ENCODE peak calls at places on chromosomes 12 and 14, in seven cellular contexts. V is pancreas, Z is prostate gland, B is GM23338, Y is gastrocnemius medialis, K is PC-9, W is right lobe of liver. I is an unnamed sample.

GRCh38 chr12:17571047-17571446 is 518.9 kb downstream of the RERGL start:
- DNase-seq in V (no peak), Z (no peak), W (no peak), B (no peak), K (no peak), Y (no peak), I (no peak)

GRCh38 chr12:105961821-105962671 is 176.7 kb downstream of the NUAK1 start:
- DNase-seq in B (no peak), Y (no peak), V (no peak), Z (no peak), K (no peak), W (no peak), I (no peak)

GRCh38 chr14:58637040-58637390 is 747 bp upstream of the DACT1 start:
- DNase-seq in Z (peak; percentile 39), W (no peak), B (no peak), Y (no peak), K (no peak), V (no peak), I (no peak)

GRCh38 chr14:63727231-63727735 is 582 bp downstream of the SGPP1 start:
- DNase-seq in K (no peak), V (peak; percentile 50), B (peak; percentile 57), W (peak; percentile 60), Z (peak; percentile 32), Y (peak; percentile 14), I (no peak)

GRCh38 chr14:89489796-89490506 is 72.9 kb upstream of the FOXN3 start:
- DNase-seq in W (no peak), Y (no peak), B (no peak), Z (no peak), K (no peak), V (no peak), I (no peak)

GRCh38 chr14:94386085-94387031 is 2.0 kb downstream of the SERPINA1 start:
- DNase-seq in Y (no peak), B (no peak), Z (no peak), K (no peak), V (no peak), W (peak; percentile 31), I (no peak)

GRCh38 chr12:57741413-57741789 is 2.9 kb upstream of the AGAP2 start:
- DNase-seq in K (no peak), B (no peak), Z (no peak), V (no peak), W (no peak), Y (no peak), I (no peak)

GRCh38 chr12:47408171-47408871 is 297.5 kb downstream of the RPAP3 start:
- DNase-seq in B (peak; percentile 71), K (peak; percentile 72), Y (no peak), V (no peak), Z (no peak), W (no peak), I (no peak)

GRCh38 chr14:88617479-88617878 is 54.6 kb downstream of the ZC3H14 start:
- DNase-seq in Y (no peak), W (no peak), B (no peak), K (no peak), V (no peak), Z (no peak), I (no peak)

DNA sequence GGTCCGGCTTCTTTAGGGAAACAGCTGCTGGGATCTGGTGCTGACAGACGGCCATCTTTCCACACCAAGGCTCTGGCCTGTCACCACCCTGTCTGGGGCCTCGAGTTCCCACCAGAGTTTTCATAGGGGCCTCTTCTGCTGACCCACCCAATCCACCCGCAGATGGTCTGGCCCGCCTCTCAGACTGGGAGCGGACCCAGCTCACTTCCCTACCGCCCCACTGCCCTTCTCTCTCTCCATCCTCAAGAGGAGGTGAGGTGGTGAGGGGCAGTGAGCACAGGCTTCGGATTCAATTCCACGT is 12.2 kb upstream of the RPS6KL1 start:
- DNase-seq in Z (no peak), W (no peak), K (no peak), V (no peak), B (no peak), Y (no peak), I (no peak)
- H3K4me1 ChIP-seq in Z (no peaks in the 10 kb centered on the region), W (no peaks in the 10 kb centered on the region), K (peaks cover 9% of the 10 kb centered on the region), V (no peaks in the 10 kb centered on the region), B (no peaks in the 10 kb centered on the region), Y (peaks cover 50% of the 10 kb centered on the region), I (peaks cover 35% of the 10 kb centered on the region)

DNA sequence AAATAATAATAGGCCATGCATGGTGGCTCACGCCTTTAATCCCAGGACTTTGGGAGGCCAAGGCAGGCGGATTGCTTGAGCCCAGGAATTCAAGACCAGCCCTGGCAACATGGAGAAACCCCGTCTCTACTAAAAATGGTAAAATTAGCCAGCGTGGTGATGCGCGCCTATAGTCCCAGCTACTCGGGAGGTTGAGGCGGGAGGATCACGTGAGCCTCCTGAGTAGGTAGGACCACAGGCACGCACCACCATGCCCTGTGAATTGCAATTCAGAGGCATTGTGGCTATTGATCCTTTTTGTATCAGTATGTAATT is 2.3 kb downstream of the ARHGDIB start:
- DNase-seq in W (no peak), B (no peak), Y (no peak), Z (no peak), K (no peak), V (no peak), I (no peak)
- H3K4me3 ChIP-seq in W (no peak overlapping the region), B (no peak overlapping the region), Y (peak overlapping the region; percentile 51), Z (no peak overlapping the region), K (peak overlapping the region; percentile 54), V (no peak overlapping the region), I (peak overlapping the region; percentile 44)

GRCh38 chr14:69047255-69047654 is 68.2 kb upstream of the ACTN1 start:
- DNase-seq in K (no peak), B (no peak), Y (no peak), W (no peak), V (no peak), Z (no peak), I (no peak)

GRCh38 chr14:69049675-69050074 is 70.6 kb upstream of the ACTN1 start:
- DNase-seq in K (peak; percentile 89), Y (no peak), Z (no peak), W (no peak), B (no peak), V (no peak), I (no peak)

GRCh38 chr14:69050235-69051184 is 71.4 kb upstream of the ACTN1 start:
- DNase-seq in Y (no peak), W (no peak), Z (no peak), K (peak; percentile 63), V (no peak), B (peak; percentile 41), I (no peak)

GRCh38 chr14:69046468-69046867 is 67.4 kb upstream of the ACTN1 start:
- DNase-seq in W (peak; percentile 39), Y (no peak), V (no peak), B (no peak), Z (no peak), K (no peak), I (no peak)

GRCh38 chr14:69048456-69048855 is 69.4 kb upstream of the ACTN1 start:
- DNase-seq in V (peak; percentile 45), B (no peak), Y (no peak), W (peak; percentile 67), Z (no peak), K (peak; percentile 35), I (no peak)
- H3K4me1 ChIP-seq in V (peaks cover 17% of the 10 kb centered on the region), B (peaks cover 38% of the 10 kb centered on the region), Y (peaks cover 73% of the 10 kb centered on the region), W (peaks cover 53% of the 10 kb centered on the region), Z (no peaks in the 10 kb centered on the region), K (peaks cover 48% of the 10 kb centered on the region), I (peaks cover 87% of the 10 kb centered on the region)

DNA sequence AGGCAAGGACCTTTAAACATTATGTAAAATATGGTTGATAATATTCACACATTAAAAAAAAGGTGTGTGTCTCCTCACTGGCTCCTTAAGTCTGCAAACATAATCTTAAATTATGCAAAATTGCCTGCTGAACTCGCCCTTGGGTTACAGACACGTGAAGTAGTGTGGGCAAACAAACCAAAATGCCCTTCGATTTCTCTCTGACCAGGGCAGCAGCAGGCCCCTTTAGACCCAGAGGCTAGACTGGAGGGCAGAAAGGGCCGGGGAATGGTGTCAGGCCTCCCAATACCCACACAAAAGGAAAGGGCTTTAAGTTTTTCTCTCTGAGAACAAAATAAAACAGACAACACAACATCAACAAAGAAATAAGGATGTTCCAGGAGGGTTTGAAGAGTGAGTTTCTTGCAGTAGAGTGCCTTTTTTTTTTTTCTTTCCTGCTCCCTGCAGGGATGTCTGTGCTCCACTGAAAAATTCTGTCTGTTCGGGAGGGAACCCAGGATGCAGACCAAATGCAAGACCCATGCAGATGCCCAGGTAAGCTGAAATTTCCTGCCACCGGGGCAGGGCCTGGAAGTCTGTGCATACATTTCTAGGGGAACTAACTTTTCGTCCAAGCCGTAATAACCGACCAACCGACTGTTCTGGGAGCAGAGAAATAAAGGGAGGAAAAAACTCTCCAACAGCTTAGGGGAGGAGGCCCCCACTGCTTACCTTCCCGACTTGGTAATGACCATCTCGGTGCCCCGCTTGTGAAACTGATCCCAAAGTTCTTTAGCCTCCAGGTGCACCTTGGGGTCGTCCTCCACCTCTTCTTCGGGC is 1.7 kb downstream of the TBX3 start:
- DNase-seq in Z (no peak), K (no peak), B (peak; percentile 12), W (no peak), V (no peak), Y (no peak), I (no peak)
- H3K4me3 ChIP-seq in Z (peak overlapping the region; percentile 94), K (no peak overlapping the region), B (peak overlapping the region; percentile 69), W (peak overlapping the region; percentile 58), V (no peak overlapping the region), Y (peak overlapping the region; percentile 65), I (peak overlapping the region; percentile 70)

DNA sequence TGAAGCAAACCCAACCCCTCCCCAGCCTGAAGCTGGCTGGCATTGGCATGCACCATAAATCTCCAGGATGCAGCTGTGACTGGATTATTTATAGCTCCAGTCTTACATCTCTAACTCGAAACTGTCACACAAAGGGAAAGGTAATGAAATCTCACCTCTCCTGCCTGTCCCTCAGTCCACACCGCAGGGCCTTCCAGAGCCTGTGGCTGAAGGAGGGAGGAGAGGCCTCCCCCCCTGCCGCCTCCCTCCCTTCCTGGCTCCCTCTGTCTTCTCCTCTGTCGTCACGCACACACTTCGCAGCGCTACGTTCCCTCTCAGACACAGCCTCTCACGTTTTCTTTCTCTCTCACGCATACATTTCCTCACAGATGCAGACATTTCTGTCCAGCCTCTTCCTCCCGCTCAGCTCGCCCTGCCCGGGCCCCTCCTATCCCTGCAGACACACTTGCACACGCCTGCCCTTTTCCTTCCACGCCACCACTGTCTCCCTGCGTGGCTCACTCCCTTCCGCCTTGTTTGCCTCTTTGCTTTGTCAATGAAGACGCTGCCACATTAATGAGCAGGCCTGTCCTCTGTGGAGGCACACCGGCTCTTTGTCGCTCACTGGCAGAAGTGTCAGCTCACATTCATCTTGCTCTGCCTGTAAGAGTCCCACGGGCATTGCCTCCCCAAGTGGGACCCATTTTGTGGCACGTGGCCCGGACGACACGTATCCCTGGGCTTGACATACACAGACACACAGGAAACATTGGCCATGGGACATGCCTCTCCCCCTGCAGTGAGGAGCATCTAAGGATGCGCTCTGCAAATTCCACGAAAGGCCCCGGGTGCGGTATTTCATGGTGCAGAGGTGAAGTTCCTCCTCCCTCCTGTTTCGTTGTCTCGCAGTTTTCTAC is 27.9 kb downstream of the IRF2BPL start:
- DNase-seq in W (no peak), K (no peak), V (no peak), Z (peak; percentile 72), B (peak; percentile 38), Y (peak; percentile 52), I (no peak)
- H3K4me1 ChIP-seq in W (peaks cover 44% of the 10 kb centered on the region), K (peaks cover 54% of the 10 kb centered on the region), V (peaks cover 40% of the 10 kb centered on the region), Z (peaks cover 12% of the 10 kb centered on the region), B (peaks cover 39% of the 10 kb centered on the region), Y (peaks cover 18% of the 10 kb centered on the region), I (peaks cover 46% of the 10 kb centered on the region)